ENCODE peak calls at places on chromosomes 4 and X, in ten cellular contexts. I, E, J, Y, S, A, M, V, O and W are unnamed samples.

GRCh38 chrX:23434356-23434884 is 99.8 kb downstream of the PTCHD1 start:
- DNase-seq in I (peak; percentile 72), E (peak; percentile 67), J (no peak), Y (no peak), S (no peak), A (peak; percentile 48), M (peak; percentile 71), V (no peak), O (peak; percentile 57), W (no peak)

GRCh38 chr4:71262161-71262560 is 76.7 kb upstream of the SLC4A4 start:
- DNase-seq in I (no peak), E (no peak), J (no peak), Y (no peak), S (no peak), A (no peak), M (no peak), V (no peak), O (peak; percentile 14), W (no peak)

GRCh38 chrX:44432641-44433040 is 89.2 kb upstream of the EFHC2 start:
- DNase-seq in I (no peak), E (no peak), J (no peak), Y (no peak), S (peak; percentile 53), A (peak; percentile 61), M (peak; percentile 27), V (no peak), O (no peak), W (no peak)

GRCh38 chrX:134551365-134552095 is 91.6 kb downstream of the HPRT1 start:
- DNase-seq in I (no peak), E (no peak), J (no peak), Y (no peak), S (no peak), A (peak; percentile 68), M (no peak), V (no peak), O (peak; percentile 31), W (no peak)

GRCh38 chr4:37463457-37463856 is 218.9 kb downstream of the NWD2 start:
- DNase-seq in I (no peak), E (no peak), J (no peak), Y (no peak), S (no peak), A (no peak), M (no peak), V (no peak), O (no peak), W (no peak)

GRCh38 chr4:87911252-87911774 is 64.2 kb upstream of the SPP1 start:
- DNase-seq in I (peak; percentile 96), E (no peak), J (no peak), Y (no peak), S (no peak), A (no peak), M (no peak), V (no peak), O (no peak), W (no peak)

GRCh38 chr4:56689661-56690060 is 8.6 kb upstream of the HOPX start:
- DNase-seq in I (no peak), E (no peak), J (no peak), Y (no peak), S (peak; percentile 32), A (no peak), M (no peak), V (no peak), O (no peak), W (no peak)

GRCh38 chr4:7324651-7325121 is 110.0 kb downstream of the PSAPL1 start:
- DNase-seq in I (no peak), E (no peak), J (no peak), Y (peak; percentile 71), S (no peak), A (no peak), M (no peak), V (no peak), O (no peak), W (no peak)

GRCh38 chr4:27861381-27861787 is 1000.7 kb downstream of the STIM2 start:
- DNase-seq in I (peak; percentile 84), E (no peak), J (no peak), Y (peak; percentile 2), S (peak; percentile 3), A (peak; percentile 79), M (peak; percentile 11), V (no peak), O (peak; percentile 47), W (no peak)

GRCh38 chrX:84729408-84729807 is 227.2 kb upstream of the HDX start:
- DNase-seq in I (no peak), E (no peak), J (no peak), Y (no peak), S (no peak), A (no peak), M (no peak), V (no peak), O (no peak), W (no peak)

GRCh38 chr4:118367872-118368271 is 15.1 kb upstream of the PRSS12 start:
- DNase-seq in I (no peak), E (no peak), J (no peak), Y (no peak), S (no peak), A (no peak), M (no peak), V (no peak), O (no peak), W (no peak)

GRCh38 chr4:100960232-100960631 is 387.1 kb downstream of the PPP3CA start:
- DNase-seq in I (no peak), E (no peak), J (no peak), Y (no peak), S (no peak), A (peak; percentile 11), M (no peak), V (no peak), O (peak; percentile 21), W (no peak)

GRCh38 chr4:142021181-142021580 is 384.8 kb downstream of the IL15 start:
- DNase-seq in I (no peak), E (no peak), J (no peak), Y (no peak), S (no peak), A (no peak), M (no peak), V (no peak), O (no peak), W (no peak)

GRCh38 chr4:180953572-180953971 is 1289.6 kb upstream of the TENM3 start:
- DNase-seq in I (peak; percentile 48), E (no peak), J (no peak), Y (no peak), S (no peak), A (peak; percentile 31), M (no peak), V (no peak), O (no peak), W (no peak)

GRCh38 chrX:39911278-39911897 is 186.4 kb downstream of the BCOR start:
- DNase-seq in I (no peak), E (no peak), J (no peak), Y (no peak), S (no peak), A (no peak), M (no peak), V (no peak), O (no peak), W (no peak)